ENCODE peak calls at places on chromosomes 12 and 14, in nine cellular contexts. One of them, this sample, is unnamed.

GRCh38 chr12:47636908-47637780 is 68.7 kb downstream of the RPAP3 start:
- DNase-seq in astrocyte: no peak
- DNase-seq in hepatocyte: peak
- DNase-seq in GM23338: peak
- DNase-seq in neural progenitor cell: peak
- DNase-seq in PC-9: peak
- DNase-seq in keratinocyte: peak
- DNase-seq in fibroblast of lung: no peak
- DNase-seq in PC-3: peak
- DNase-seq in this sample: peak

GRCh38 chr14:101839236-101839635 is 77.7 kb downstream of the PPP2R5C start:
- DNase-seq in fibroblast of lung: no peak
- DNase-seq in keratinocyte: no peak
- DNase-seq in hepatocyte: no peak
- DNase-seq in PC-3: no peak
- DNase-seq in astrocyte: no peak
- DNase-seq in PC-9: no peak
- DNase-seq in neural progenitor cell: no peak
- DNase-seq in GM23338: no peak
- DNase-seq in this sample: peak

GRCh38 chr12:47881826-47882427 is 22.9 kb downstream of the VDR start:
- DNase-seq in PC-9: no peak
- DNase-seq in GM23338: no peak
- DNase-seq in keratinocyte: no peak
- DNase-seq in astrocyte: peak
- DNase-seq in hepatocyte: peak
- DNase-seq in PC-3: peak
- DNase-seq in fibroblast of lung: peak
- DNase-seq in neural progenitor cell: no peak
- DNase-seq in this sample: no peak

GRCh38 chr14:64549805-64550538 is at the start of gene PPP1R36:
- DNase-seq in neural progenitor cell: peak
- DNase-seq in keratinocyte: no peak
- DNase-seq in hepatocyte: peak
- DNase-seq in fibroblast of lung: peak
- DNase-seq in PC-3: no peak
- DNase-seq in PC-9: peak
- DNase-seq in GM23338: peak
- DNase-seq in astrocyte: no peak
- DNase-seq in this sample: no peak

GRCh38 chr12:19431407-19432308 is 7.6 kb upstream of the AEBP2 start:
- DNase-seq in PC-9: peak
- DNase-seq in keratinocyte: peak
- DNase-seq in neural progenitor cell: no peak
- DNase-seq in fibroblast of lung: peak
- DNase-seq in GM23338: no peak
- DNase-seq in PC-3: peak
- DNase-seq in hepatocyte: no peak
- DNase-seq in astrocyte: peak
- DNase-seq in this sample: peak

GRCh38 chr12:95277139-95277538 is 59.5 kb downstream of the VEZT start:
- DNase-seq in PC-3: peak
- DNase-seq in keratinocyte: no peak
- DNase-seq in neural progenitor cell: no peak
- DNase-seq in GM23338: no peak
- DNase-seq in fibroblast of lung: peak
- DNase-seq in astrocyte: peak
- DNase-seq in hepatocyte: no peak
- DNase-seq in PC-9: no peak
- DNase-seq in this sample: no peak

GRCh38 chr12:32049956-32050355 is 56.7 kb upstream of the BICD1 start:
- DNase-seq in hepatocyte: no peak
- DNase-seq in neural progenitor cell: no peak
- DNase-seq in GM23338: no peak
- DNase-seq in astrocyte: no peak
- DNase-seq in PC-3: no peak
- DNase-seq in fibroblast of lung: peak
- DNase-seq in keratinocyte: no peak
- DNase-seq in PC-9: no peak
- DNase-seq in this sample: no peak

GRCh38 chr14:103705158-103705523 is 10.1 kb downstream of the XRCC3 start:
- DNase-seq in PC-3: no peak
- DNase-seq in keratinocyte: no peak
- DNase-seq in astrocyte: no peak
- DNase-seq in neural progenitor cell: no peak
- DNase-seq in fibroblast of lung: no peak
- DNase-seq in hepatocyte: no peak
- DNase-seq in GM23338: no peak
- DNase-seq in PC-9: peak
- DNase-seq in this sample: no peak

GRCh38 chr12:123150273-123150803 is 552 bp downstream of the PITPNM2 start:
- DNase-seq in GM23338: peak
- DNase-seq in fibroblast of lung: no peak
- DNase-seq in PC-9: no peak
- DNase-seq in neural progenitor cell: peak
- DNase-seq in PC-3: peak
- DNase-seq in astrocyte: no peak
- DNase-seq in hepatocyte: no peak
- DNase-seq in keratinocyte: no peak
- DNase-seq in this sample: peak

GRCh38 chr14:51431033-51431709 is 191.1 kb downstream of the TMX1 start:
- DNase-seq in PC-9: no peak
- DNase-seq in hepatocyte: no peak
- DNase-seq in GM23338: no peak
- DNase-seq in astrocyte: no peak
- DNase-seq in fibroblast of lung: no peak
- DNase-seq in PC-3: no peak
- DNase-seq in keratinocyte: no peak
- DNase-seq in neural progenitor cell: no peak
- DNase-seq in this sample: no peak

GRCh38 chr14:57725399-57726077 is 140.4 kb downstream of the SLC35F4 start:
- DNase-seq in astrocyte: peak
- DNase-seq in PC-3: peak
- DNase-seq in fibroblast of lung: no peak
- DNase-seq in keratinocyte: peak
- DNase-seq in neural progenitor cell: no peak
- DNase-seq in hepatocyte: peak
- DNase-seq in GM23338: no peak
- DNase-seq in PC-9: no peak
- DNase-seq in this sample: no peak

GRCh38 chr12:77189463-77189862 is 124.1 kb upstream of the E2F7 start:
- DNase-seq in hepatocyte: peak
- DNase-seq in astrocyte: peak
- DNase-seq in neural progenitor cell: no peak
- DNase-seq in fibroblast of lung: peak
- DNase-seq in PC-3: no peak
- DNase-seq in GM23338: no peak
- DNase-seq in PC-9: no peak
- DNase-seq in keratinocyte: peak
- DNase-seq in this sample: no peak

DNA sequence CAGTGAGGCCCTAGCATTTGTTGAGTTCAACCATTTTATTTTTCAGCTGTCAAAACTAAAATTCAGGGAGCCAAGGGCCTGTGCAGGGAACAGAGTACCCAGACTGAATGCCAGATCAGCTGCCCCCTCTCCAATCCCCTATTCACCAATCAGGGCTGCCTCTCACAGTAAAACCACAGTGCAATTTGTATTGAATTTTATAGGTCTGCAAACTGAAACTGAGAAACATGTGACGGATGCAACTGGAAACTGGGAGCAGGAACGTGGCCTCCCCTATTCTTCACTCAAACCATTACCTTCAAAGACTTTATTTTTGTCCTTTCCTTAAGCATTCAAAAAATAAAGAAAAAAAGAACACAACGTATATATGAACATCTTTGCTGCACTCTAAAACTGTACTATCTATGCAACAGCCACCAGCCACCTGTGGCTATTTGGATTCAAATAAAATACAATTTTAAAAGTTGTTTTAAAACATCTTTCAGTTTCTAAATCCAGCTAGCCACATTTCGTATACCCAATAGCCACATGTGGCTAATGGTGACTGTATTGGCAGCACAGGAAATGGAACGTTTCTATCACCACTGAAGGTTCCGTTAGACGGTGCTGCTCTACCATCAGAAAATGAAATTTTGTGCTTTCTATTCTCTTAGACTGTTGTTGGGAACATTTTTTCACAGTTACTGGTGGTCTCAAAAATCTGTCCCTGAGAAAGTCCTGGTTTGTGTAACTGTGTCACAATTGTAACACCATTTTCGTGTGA is 371.3 kb upstream of the FAR2 start:
- DNase-seq in keratinocyte: no peak
- DNase-seq in PC-9: no peak
- DNase-seq in PC-3: no peak
- DNase-seq in astrocyte: no peak
- DNase-seq in neural progenitor cell: no peak
- DNase-seq in GM23338: no peak
- DNase-seq in hepatocyte: no peak
- DNase-seq in fibroblast of lung: no peak
- DNase-seq in this sample: no peak
- H3K4me2 ChIP-seq in keratinocyte: no peak
- H3K4me2 ChIP-seq in PC-9: no peak
- H3K4me2 ChIP-seq in PC-3: no peak
- H3K4me2 ChIP-seq in astrocyte: no peak
- H3K4me2 ChIP-seq in neural progenitor cell: no peak
- H3K4me2 ChIP-seq in GM23338: no peak
- H3K4me2 ChIP-seq in hepatocyte: no peak
- H3K4me2 ChIP-seq in fibroblast of lung: no peak
- H3K4me2 ChIP-seq in this sample: no peak

GRCh38 chr12:53961025-53961761 is 6.5 kb downstream of the HOXC12 start:
- DNase-seq in keratinocyte: no peak
- DNase-seq in hepatocyte: no peak
- DNase-seq in fibroblast of lung: no peak
- DNase-seq in astrocyte: no peak
- DNase-seq in PC-3: no peak
- DNase-seq in GM23338: no peak
- DNase-seq in PC-9: no peak
- DNase-seq in neural progenitor cell: peak
- DNase-seq in this sample: no peak
- TF ChIP-seq EZH2 in keratinocyte: no peak
- TF ChIP-seq EZH2 in hepatocyte: peak
- TF ChIP-seq EZH2 in fibroblast of lung: peak
- TF ChIP-seq EZH2 in astrocyte: peak
- TF ChIP-seq EZH2 in PC-3: no peak
- TF ChIP-seq EZH2 in GM23338: peak
- TF ChIP-seq EZH2 in PC-9: no peak
- TF ChIP-seq EZH2 in neural progenitor cell: peak
- TF ChIP-seq EZH2 in this sample: no peak

DNA sequence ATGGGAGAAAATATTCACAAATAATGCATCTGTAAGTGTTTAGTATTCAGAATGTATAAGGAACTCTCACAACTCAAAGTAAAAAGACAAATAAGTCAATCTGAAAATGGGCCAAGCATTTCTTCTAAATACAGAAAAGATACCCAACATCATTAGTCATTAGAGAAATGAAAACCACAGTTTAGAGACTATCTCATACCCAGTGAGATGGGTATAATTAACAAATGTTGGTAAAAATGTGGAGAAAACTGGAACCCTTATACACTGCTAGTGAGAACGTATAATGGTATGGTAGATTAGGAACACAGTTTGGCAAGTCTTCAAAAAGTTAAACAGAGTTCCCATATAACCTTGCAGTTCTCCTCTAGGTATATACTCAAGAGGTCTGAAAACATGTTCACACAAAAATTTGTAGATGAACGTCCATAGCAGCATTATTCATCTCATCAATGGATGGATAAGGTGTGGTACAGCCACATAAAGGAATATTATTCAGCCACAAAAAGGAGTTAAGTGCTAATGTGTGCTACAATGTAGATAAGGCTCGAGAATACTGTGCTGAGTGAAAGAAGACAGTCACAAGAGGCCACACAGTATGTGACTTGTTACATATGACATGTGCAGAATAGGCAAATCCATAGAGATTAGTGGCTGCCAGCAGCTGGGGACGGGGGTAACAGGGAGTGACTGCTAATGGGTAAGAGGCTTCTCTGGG is 5.9 kb downstream of the VCPKMT start:
- DNase-seq in keratinocyte: no peak
- DNase-seq in neural progenitor cell: no peak
- DNase-seq in fibroblast of lung: no peak
- DNase-seq in astrocyte: no peak
- DNase-seq in hepatocyte: no peak
- DNase-seq in PC-3: no peak
- DNase-seq in GM23338: no peak
- DNase-seq in PC-9: no peak
- DNase-seq in this sample: no peak
- H3K4me3 ChIP-seq in keratinocyte: no peak
- H3K4me3 ChIP-seq in neural progenitor cell: no peak
- H3K4me3 ChIP-seq in fibroblast of lung: no peak
- H3K4me3 ChIP-seq in astrocyte: no peak
- H3K4me3 ChIP-seq in hepatocyte: no peak
- H3K4me3 ChIP-seq in PC-3: no peak
- H3K4me3 ChIP-seq in GM23338: no peak
- H3K4me3 ChIP-seq in PC-9: no peak
- H3K4me3 ChIP-seq in this sample: no peak

GRCh38 chr14:106846218-106846617 is 1319.8 kb downstream of the TMEM121 start:
- DNase-seq in GM23338: no peak
- DNase-seq in neural progenitor cell: no peak
- DNase-seq in PC-9: no peak
- DNase-seq in PC-3: no peak
- DNase-seq in astrocyte: no peak
- DNase-seq in fibroblast of lung: no peak
- DNase-seq in keratinocyte: no peak
- DNase-seq in hepatocyte: no peak
- DNase-seq in this sample: no peak
- H3K4me2 ChIP-seq in GM23338: no peak
- H3K4me2 ChIP-seq in neural progenitor cell: no peak
- H3K4me2 ChIP-seq in PC-9: no peak
- H3K4me2 ChIP-seq in PC-3: peak
- H3K4me2 ChIP-seq in astrocyte: no peak
- H3K4me2 ChIP-seq in fibroblast of lung: no peak
- H3K4me2 ChIP-seq in keratinocyte: no peak
- H3K4me2 ChIP-seq in hepatocyte: no peak
- H3K4me2 ChIP-seq in this sample: peak

DNA sequence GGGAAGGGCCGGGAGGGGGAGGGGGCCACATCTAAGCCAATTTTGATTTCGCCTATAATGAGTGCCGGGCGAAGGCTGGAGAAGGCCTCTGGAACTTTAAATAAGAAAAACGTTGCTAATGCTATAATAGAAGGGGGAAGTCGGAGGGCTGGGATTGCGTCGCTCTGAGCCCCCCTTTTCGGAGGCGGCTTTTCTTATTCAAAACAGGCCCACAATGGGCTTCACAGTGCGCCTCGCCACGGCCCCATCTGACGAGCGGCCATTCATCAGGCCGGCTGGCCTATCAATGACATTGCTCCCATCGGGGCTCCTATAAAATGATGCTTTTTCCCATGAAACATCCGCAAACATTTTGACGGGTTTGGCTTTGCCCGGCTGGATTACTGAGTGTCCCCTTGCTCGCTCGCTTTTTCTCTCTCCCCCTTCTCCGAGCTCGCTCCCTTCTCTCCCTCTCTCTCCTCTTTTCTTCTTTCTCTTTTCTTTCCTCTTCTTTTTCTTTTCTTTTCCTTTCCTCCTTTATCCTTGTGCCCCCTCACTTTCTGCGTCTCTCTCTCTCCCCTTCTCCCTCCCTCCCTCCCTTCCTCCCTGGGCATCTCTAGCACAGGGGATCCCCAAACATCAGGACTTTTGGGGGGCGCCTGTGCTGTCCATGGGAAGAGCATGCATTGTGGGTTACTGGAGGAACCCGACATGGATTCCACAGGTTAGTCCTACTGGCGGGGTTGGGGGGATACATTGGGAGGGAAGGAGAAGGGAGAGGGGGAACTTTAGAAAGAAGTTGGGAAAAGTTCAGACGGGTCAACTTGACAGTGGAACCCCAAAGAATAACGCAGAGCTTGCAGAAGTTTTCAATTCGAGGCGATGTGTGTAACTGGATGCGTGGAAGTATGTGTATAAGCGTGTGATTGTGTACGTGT is at the start of gene RFX4:
- DNase-seq in fibroblast of lung: no peak
- DNase-seq in GM23338: peak
- DNase-seq in PC-9: no peak
- DNase-seq in astrocyte: no peak
- DNase-seq in hepatocyte: no peak
- DNase-seq in keratinocyte: no peak
- DNase-seq in PC-3: no peak
- DNase-seq in neural progenitor cell: peak
- DNase-seq in this sample: no peak
- TF ChIP-seq EZH2 in fibroblast of lung: peak
- TF ChIP-seq EZH2 in GM23338: peak
- TF ChIP-seq EZH2 in PC-9: no peak
- TF ChIP-seq EZH2 in astrocyte: peak
- TF ChIP-seq EZH2 in hepatocyte: peak
- TF ChIP-seq EZH2 in keratinocyte: peak
- TF ChIP-seq EZH2 in PC-3: peak
- TF ChIP-seq EZH2 in neural progenitor cell: peak
- TF ChIP-seq EZH2 in this sample: no peak

This sample was measured in DND-41.